ENCODE peak calls at places on chromosomes 11 and 22, in five cellular contexts. Y is IMR-90, A is vagina, Q is transverse colon, F is A673. D is an unnamed sample.

GRCh38 chr11:16082532-16083055 is 273.8 kb downstream of the SOX6 start:
- DNase-seq in Y (peak; percentile 13), A (no peak), Q (no peak), F (no peak), D (peak; percentile 26)

GRCh38 chr11:14972581-14973490 is 685 bp upstream of the CALCA start:
- DNase-seq in Y (no peak), A (no peak), Q (no peak), F (no peak), D (no peak)

GRCh38 chr11:35065566-35065965 is 73.4 kb upstream of the CD44 start:
- DNase-seq in Y (peak; percentile 59), A (no peak), Q (no peak), F (no peak), D (no peak)

GRCh38 chr11:7080900-7081299 is 7.9 kb upstream of the RBMXL2 start:
- DNase-seq in Y (no peak), A (no peak), Q (no peak), F (no peak), D (no peak)

GRCh38 chr11:14904745-14905103 is 12.7 kb upstream of the CYP2R1 start:
- DNase-seq in Y (peak; percentile 25), A (no peak), Q (peak; percentile 79), F (peak; percentile 72), D (no peak)

GRCh38 chr11:72012897-72013721 is 14.4 kb downstream of the IL18BP start:
- DNase-seq in Y (peak; percentile 17), A (no peak), Q (no peak), F (no peak), D (peak; percentile 21)

GRCh38 chr11:64364435-64364834 is 5.5 kb downstream of the RPS6KA4 start:
- DNase-seq in Y (no peak), A (no peak), Q (no peak), F (no peak), D (no peak)

GRCh38 chr11:119533931-119534694 is 111.1 kb upstream of the THY1 start:
- DNase-seq in Y (peak; percentile 23), A (no peak), Q (peak; percentile 74), F (peak; percentile 73), D (peak; percentile 51)

GRCh38 chr11:128615076-128615475 is 27.7 kb upstream of the ETS1 start:
- DNase-seq in Y (no peak), A (no peak), Q (no peak), F (no peak), D (no peak)

GRCh38 chr22:17074648-17075002 is 10.2 kb upstream of the IL17RA start:
- DNase-seq in Y (peak; percentile 40), A (no peak), Q (no peak), F (no peak), D (no peak)

GRCh38 chr11:77121876-77122575 is 6.0 kb upstream of the MYO7A start:
- DNase-seq in Y (no peak), A (no peak), Q (no peak), F (no peak), D (no peak)

GRCh38 chr11:46237248-46238077 is 40.0 kb upstream of the CREB3L1 start:
- DNase-seq in Y (peak; percentile 92), A (no peak), Q (peak; percentile 46), F (peak; percentile 81), D (peak; percentile 84)

GRCh38 chr11:102367364-102367763 is 20.4 kb downstream of the BIRC2 start:
- DNase-seq in Y (peak; percentile 23), A (no peak), Q (no peak), F (peak; percentile 55), D (peak; percentile 19)

GRCh38 chr11:123536690-123537437 is 106.8 kb downstream of the GRAMD1B start:
- DNase-seq in Y (no peak), A (no peak), Q (no peak), F (no peak), D (no peak)

GRCh38 chr22:26589367-26589844 is 526 bp downstream of the TPST2 start:
- DNase-seq in Y (peak; percentile 12), A (no peak), Q (peak; percentile 57), F (peak; percentile 18), D (no peak)

GRCh38 chr11:70912226-70912840 is 340.0 kb downstream of the SHANK2 start:
- DNase-seq in Y (peak; percentile 75), A (no peak), Q (no peak), F (no peak), D (peak; percentile 65)

GRCh38 chr11:94245121-94245520 is 59.3 kb upstream of the IZUMO1R start:
- DNase-seq in Y (peak; percentile 26), A (no peak), Q (no peak), F (no peak), D (peak; percentile 41)

GRCh38 chr11:78698612-78699011 is 123.9 kb upstream of the NARS2 start:
- DNase-seq in Y (peak; percentile 80), A (no peak), Q (no peak), F (no peak), D (peak; percentile 66)

GRCh38 chr11:102730036-102730815 is 5.5 kb upstream of the MMP8 start:
- DNase-seq in Y (peak; percentile 57), A (no peak), Q (no peak), F (peak; percentile 60), D (no peak)

GRCh38 chr22:38718414-38718813 is 12.7 kb downstream of the GTPBP1 start:
- DNase-seq in Y (peak; percentile 81), A (no peak), Q (peak; percentile 79), F (peak; percentile 83), D (peak; percentile 88)
- TF ChIP-seq CTCF in Y (peak; percentile 53), A (peak; percentile 55), Q (peak; percentile 74), F (peak; percentile 50), D (peak; percentile 75)

DNA sequence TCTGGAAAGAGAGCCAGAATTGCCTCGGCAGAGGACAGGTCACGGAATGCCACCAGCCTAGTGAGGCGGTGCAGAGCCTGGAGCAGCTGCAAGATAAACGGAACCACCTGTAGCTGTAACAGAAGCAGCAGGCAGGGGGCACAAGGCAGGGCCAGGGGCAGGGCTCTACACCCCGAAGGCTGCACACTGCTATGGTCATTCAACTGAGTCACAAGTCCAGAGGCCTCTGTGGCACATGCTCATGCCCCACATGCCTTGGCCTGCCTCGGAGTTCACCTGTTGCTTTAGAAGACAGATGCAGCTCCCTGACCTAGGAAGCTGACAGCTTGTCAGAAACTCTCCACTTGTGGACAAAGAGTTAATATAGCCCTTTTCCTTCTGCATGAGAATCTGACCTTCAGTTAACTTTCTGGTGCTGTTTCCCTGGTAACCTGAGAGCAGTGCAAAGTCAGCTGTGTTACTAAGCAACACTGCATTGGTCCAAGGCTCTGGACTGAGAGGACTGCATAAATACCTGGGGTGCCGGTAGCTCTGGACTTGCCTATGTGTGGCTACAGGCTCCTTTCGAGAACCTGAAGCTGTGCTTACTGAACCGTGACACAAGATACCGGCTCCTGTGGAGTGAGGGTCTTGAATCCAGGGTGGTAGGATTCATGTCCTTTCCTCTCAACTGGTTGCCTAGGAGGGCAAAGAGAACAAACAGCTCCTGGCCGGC is 10.5 kb downstream of the COMMD9 start:
- DNase-seq in Y (peak; percentile 47), A (no peak), Q (no peak), F (no peak), D (no peak)
- H3K4me3 ChIP-seq in Y (no peak overlapping the region), A (no peak overlapping the region), Q (no peak overlapping the region), F (no peak overlapping the region), D (no peak overlapping the region)

DNA sequence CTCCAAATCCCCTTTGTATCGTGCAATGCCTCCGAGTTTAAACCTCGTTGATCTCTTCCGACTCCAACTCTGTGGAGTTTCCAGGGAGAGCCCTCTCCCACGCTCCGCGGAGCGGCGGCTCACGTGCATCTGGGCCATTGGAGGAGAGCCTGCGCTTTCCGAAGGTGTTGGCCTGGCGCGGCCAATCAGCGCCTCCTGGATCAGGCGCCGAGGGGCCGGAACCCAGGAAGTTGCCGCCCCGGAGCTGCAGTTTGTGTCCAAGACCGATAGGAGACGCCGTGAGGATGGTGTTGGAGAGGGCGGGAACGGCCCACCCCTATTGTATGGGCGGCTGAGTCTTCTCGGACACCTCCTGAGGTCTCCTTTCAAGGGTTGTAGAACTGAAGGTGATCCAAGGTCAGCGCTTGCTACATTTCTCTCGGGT is 1.6 kb downstream of the ADAMTS15 start:
- DNase-seq in Y (peak; percentile 82), A (no peak), Q (peak; percentile 77), F (no peak), D (no peak)
- H3K27me3 ChIP-seq in Y (peaks cover 2% of the 10 kb centered on the region), A (no peaks in the 10 kb centered on the region), Q (peaks cover 12% of the 10 kb centered on the region), F (peaks cover 21% of the 10 kb centered on the region), D (no peaks in the 10 kb centered on the region)

GRCh38 chr22:49962012-49962750 is 1.6 kb downstream of the PIM3 start:
- DNase-seq in Y (peak; percentile 93), A (no peak), Q (peak; percentile 89), F (peak; percentile 96), D (peak; percentile 77)

GRCh38 chr22:49960159-49960966 is at the start of gene PIM3:
- DNase-seq in Y (peak; percentile 95), A (no peak), Q (peak; percentile 97), F (peak; percentile 98), D (peak; percentile 81)

GRCh38 chr22:49961601-49962011 is 1.0 kb downstream of the PIM3 start:
- DNase-seq in Y (no peak), A (no peak), Q (no peak), F (peak; percentile 55), D (no peak)

GRCh38 chr22:49959782-49960158 is 802 bp upstream of the PIM3 start:
- DNase-seq in Y (no peak), A (no peak), Q (peak; percentile 73), F (no peak), D (peak; percentile 54)

DNA sequence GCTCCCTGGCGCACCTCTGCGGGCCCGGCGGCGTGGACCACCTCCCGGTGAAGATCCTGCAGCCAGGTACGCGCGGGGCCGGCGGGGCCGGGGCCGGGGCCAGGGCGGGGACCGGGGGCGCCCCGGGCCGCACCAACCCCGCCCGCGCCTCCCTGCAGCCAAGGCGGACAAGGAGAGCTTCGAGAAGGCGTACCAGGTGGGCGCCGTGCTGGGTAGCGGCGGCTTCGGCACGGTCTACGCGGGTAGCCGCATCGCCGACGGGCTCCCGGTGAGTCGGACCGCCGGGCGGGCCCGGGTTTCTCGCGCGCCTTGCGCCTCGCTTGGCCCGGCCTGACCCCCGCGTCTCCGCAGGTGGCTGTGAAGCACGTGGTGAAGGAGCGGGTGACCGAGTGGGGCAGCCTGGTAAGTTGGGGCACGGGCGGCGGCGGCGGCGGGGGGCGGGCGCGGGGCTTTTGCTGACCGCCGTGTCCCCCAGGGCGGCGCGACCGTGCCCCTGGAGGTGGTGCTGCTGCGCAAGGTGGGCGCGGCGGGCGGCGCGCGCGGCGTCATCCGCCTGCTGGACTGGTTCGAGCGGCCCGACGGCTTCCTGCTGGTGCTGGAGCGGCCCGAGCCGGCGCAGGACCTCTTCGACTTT is 512 bp downstream of the PIM3 start:
- DNase-seq in Y (no peak), A (no peak), Q (peak; percentile 55), F (no peak), D (no peak)
- TF ChIP-seq CTCF in Y (no peak), A (no peak), Q (no peak), F (no peak), D (no peak)

DNA sequence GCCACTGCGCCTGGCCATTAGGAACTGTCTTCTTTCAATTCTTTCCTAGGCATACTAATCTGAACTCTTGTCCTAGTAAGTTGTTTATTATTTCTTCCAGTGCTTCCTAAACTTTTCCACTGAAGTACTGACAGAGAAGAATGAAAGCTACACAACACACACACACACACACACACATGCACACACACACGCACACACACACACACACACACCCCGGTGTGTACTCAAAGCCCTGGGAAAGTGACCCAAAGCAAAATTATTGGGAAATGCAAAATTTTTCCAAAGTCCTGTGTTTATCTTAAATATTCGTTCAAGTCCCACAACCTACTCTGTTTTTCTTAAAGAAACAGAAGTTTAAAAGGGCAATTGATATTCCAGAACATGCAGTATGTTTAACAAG is 19.4 kb upstream of the SIK2 start:
- DNase-seq in Y (peak; percentile 74), A (no peak), Q (no peak), F (no peak), D (no peak)
- H3K4me3 ChIP-seq in Y (no peak overlapping the region), A (no peak overlapping the region), Q (no peak overlapping the region), F (no peak overlapping the region), D (no peak overlapping the region)

D was measured in bronchial epithelial cell.